ENCODE peak calls at places on chromosomes 2 and 18, in four cellular contexts. R is astrocyte of the spinal cord, L is AG09309, K is heart left ventricle. E is an unnamed sample.

GRCh38 chr2:209239585-209239938 is 184.3 kb upstream of the MAP2 start:
- DNase-seq in R (no peak), K (no peak), L (no peak), E (no peak)

GRCh38 chr2:170596576-170596975 is 118.6 kb upstream of the SP5 start:
- DNase-seq in R (no peak), K (no peak), L (no peak), E (no peak)

GRCh38 chr2:175633227-175633626 is 368.8 kb downstream of the LNPK start:
- DNase-seq in L (no peak), K (no peak), R (no peak), E (no peak)

GRCh38 chr2:155485141-155485842 is 786.8 kb downstream of the KCNJ3 start:
- DNase-seq in K (no peak), L (no peak), R (no peak), E (no peak)

GRCh38 chr2:130986890-130987493 is 106.3 kb downstream of the FAM168B start:
- DNase-seq in R (no peak), K (no peak), L (no peak), E (no peak)

GRCh38 chr2:191176801-191177438 is 26.1 kb upstream of the STAT4 start:
- DNase-seq in K (no peak), R (no peak), L (no peak), E (no peak)

GRCh38 chr2:39666489-39667141 is 898 bp downstream of the TMEM178A start:
- DNase-seq in K (no peak), R (no peak), L (no peak), E (no peak)

GRCh38 chr2:177717831-177718618 is 325.5 kb downstream of the AGPS start:
- DNase-seq in R (no peak), L (no peak), K (no peak), E (no peak)

GRCh38 chr2:792687-793086 is 115.5 kb upstream of the TMEM18 start:
- DNase-seq in L (no peak), R (no peak), K (no peak), E (no peak)

GRCh38 chr2:3340144-3340543 is 37.5 kb downstream of the EIPR1 start:
- DNase-seq in K (no peak), L (no peak), R (no peak), E (no peak)

GRCh38 chr2:228599297-228599696 is 417.8 kb upstream of the SPHKAP start:
- DNase-seq in R (no peak), L (no peak), K (no peak), E (no peak)

GRCh38 chr18:45562567-45563479 is 52.5 kb upstream of the SLC14A2 start:
- DNase-seq in R (no peak), L (no peak), K (peak; percentile 76), E (no peak)

GRCh38 chr18:75525331-75525730 is 97.8 kb upstream of the SMIM21 start:
- DNase-seq in L (no peak), R (no peak), K (no peak), E (no peak)

GRCh38 chr2:229921101-229921891 is 513 bp downstream of the TRIP12 start:
- DNase-seq in R (peak; percentile 42), L (peak; percentile 28), K (peak; percentile 76), E (peak; percentile 74)

GRCh38 chr2:238106698-238107524 is 6.8 kb downstream of the ESPNL start:
- DNase-seq in K (peak; percentile 51), L (no peak), R (no peak), E (peak; percentile 38)
- TF ChIP-seq CTCF in K (no peak), L (peak; percentile 7), R (peak; percentile 13), E (peak; percentile 31)

GRCh38 chr2:27154990-27155615 is 6.3 kb downstream of the TCF23 start:
- DNase-seq in K (no peak), L (no peak), R (no peak), E (no peak)

GRCh38 chr2:27162151-27163121 is 13.6 kb downstream of the TCF23 start:
- DNase-seq in R (no peak), L (no peak), K (no peak), E (no peak)

GRCh38 chr2:27156739-27157475 is 8.1 kb downstream of the TCF23 start:
- DNase-seq in K (no peak), L (no peak), R (no peak), E (no peak)

GRCh38 chr2:27159271-27159670 is 10.5 kb downstream of the TCF23 start:
- DNase-seq in L (no peak), K (no peak), R (no peak), E (no peak)

DNA sequence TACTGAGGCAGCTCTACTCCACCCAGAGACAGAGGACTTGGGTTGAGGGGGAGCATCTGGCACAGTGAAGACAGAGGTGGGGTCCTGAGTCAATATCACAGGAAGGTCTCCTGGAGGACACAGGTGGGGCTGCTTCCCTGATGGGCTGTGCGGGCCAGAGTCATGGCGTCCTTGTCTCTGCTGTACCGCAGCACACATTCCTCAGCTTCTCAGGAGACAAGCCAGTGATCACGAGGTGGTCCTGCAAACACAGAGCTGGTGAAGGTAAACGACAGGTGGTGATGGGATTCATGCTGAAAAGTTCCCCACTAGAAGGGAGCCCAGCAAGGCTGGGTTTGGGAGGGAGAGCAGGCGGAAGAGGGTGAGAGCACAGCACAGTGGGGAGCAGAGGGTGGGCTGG is 9.7 kb downstream of the TCF23 start:
- DNase-seq in L (no peak), R (no peak), K (no peak), E (no peak)
- TF ChIP-seq CTCF in L (no peak), R (no peak), K (no peak), E (no peak)

GRCh38 chr2:55879976-55880375 is 43.6 kb downstream of the EFEMP1 start:
- DNase-seq in L (no peak), K (no peak), R (no peak), E (no peak)
- TF ChIP-seq CTCF in L (no peak), K (no peak), R (no peak), E (no peak)

GRCh38 chr2:173715483-173715882 is 249.7 kb downstream of the SP3 start:
- DNase-seq in K (no peak), R (peak; percentile 15), L (no peak), E (no peak)

GRCh38 chr2:173716458-173717052 is 248.6 kb downstream of the SP3 start:
- DNase-seq in K (no peak), L (no peak), R (peak; percentile 13), E (no peak)

GRCh38 chr2:173719471-173719870 is 245.7 kb downstream of the SP3 start:
- DNase-seq in L (no peak), K (no peak), R (no peak), E (no peak)

GRCh38 chr2:173720310-173720709 is 244.9 kb downstream of the SP3 start:
- DNase-seq in K (no peak), L (no peak), R (peak; percentile 22), E (no peak)
- TF ChIP-seq CTCF in K (no peak), L (peak; percentile 18), R (peak; percentile 19), E (no peak)

DNA sequence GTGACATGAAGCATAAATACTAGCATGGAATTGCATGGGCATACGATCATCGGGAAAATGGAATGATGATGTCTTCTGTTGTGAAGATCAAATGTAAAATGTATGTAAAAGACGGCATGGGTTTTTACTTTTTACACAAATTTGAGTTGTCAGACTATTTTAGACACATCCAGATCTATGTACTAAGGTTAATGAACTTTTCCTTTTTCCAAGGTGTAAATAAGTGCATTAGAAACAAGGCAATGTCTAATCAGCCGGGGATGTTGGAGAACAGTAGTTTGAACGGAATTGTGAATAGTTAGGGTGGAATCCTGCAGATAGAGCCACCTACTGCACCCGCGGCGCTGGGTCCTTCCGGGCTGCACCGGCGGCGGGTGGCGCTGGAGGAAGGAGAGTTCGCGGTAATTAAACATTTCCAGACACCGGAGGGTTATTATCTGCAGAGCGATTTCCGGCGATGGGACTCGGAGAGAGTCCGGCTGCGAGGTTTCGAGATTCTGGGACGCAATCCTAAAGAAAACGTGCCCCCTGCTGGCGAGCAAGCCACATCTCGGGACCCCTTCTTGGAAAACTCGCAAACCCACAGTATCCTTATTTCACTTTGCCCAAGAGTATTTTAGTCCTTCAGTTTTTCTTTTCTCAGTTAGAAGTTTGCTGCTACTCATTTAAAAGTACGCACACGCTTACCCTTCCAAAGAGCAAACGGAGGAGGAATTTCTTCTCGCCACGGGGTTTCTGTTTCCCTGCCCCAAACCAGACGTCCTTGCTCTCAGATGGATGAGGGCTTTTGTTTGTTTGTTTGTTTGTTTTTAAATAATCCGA is 4.4 kb upstream of the OSR1 start:
- DNase-seq in K (peak; percentile 84), L (peak; percentile 67), R (peak; percentile 87), E (peak; percentile 71)
- TF ChIP-seq CTCF in K (peak; percentile 72), L (peak; percentile 78), R (peak; percentile 74), E (no peak)

GRCh38 chr2:184032983-184033382 is 565.3 kb upstream of the ZNF804A start:
- DNase-seq in L (no peak), R (no peak), K (no peak), E (no peak)

GRCh38 chr2:184026961-184027360 is 571.4 kb upstream of the ZNF804A start:
- DNase-seq in L (no peak), R (no peak), K (no peak), E (no peak)

GRCh38 chr2:184030978-184031377 is 567.4 kb upstream of the ZNF804A start:
- DNase-seq in K (no peak), R (no peak), L (no peak), E (no peak)

GRCh38 chr2:184030245-184030644 is 568.1 kb upstream of the ZNF804A start:
- DNase-seq in R (no peak), L (no peak), K (no peak), E (no peak)

GRCh38 chr2:184031402-184032147 is 566.8 kb upstream of the ZNF804A start:
- DNase-seq in R (no peak), L (no peak), K (no peak), E (no peak)
- TF ChIP-seq CTCF in R (no peak), L (no peak), K (no peak), E (no peak)

GRCh38 chr2:101823849-101824248 is 126.3 kb downstream of the MAP4K4 start:
- DNase-seq in L (no peak), R (peak; percentile 53), K (no peak), E (no peak)

GRCh38 chr2:101820519-101820918 is 123.0 kb downstream of the MAP4K4 start:
- DNase-seq in R (peak; percentile 76), L (no peak), K (no peak), E (peak; percentile 54)

GRCh38 chr2:101821059-101821805 is 123.7 kb downstream of the MAP4K4 start:
- DNase-seq in R (no peak), K (no peak), L (no peak), E (no peak)

GRCh38 chr2:101821828-101822458 is 124.4 kb downstream of the MAP4K4 start:
- DNase-seq in L (no peak), K (no peak), R (no peak), E (no peak)

GRCh38 chr2:101823347-101823791 is 125.9 kb downstream of the MAP4K4 start:
- DNase-seq in R (peak; percentile 82), K (no peak), L (no peak), E (peak; percentile 86)
- TF ChIP-seq CTCF in R (peak; percentile 74), K (peak; percentile 47), L (peak; percentile 71), E (peak; percentile 81)

DNA sequence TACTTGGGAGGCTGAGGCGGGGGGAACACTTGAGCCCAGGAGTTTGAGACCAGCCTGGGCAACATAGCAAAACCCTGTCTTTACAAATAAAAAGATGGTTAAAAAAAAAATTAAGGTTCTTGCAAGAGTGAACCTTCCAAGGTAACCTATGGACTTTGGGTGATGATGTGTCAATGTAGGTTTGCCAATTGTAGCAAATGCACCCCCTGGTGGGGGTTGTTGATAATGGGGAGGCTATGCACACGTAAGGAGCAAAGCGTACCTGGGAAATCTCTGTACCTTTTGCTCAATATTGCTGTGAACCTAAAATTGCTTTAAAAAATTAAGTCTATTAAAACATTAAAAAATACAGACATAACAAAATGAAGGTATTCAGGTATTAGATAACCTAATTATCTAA is 70.4 kb downstream of the CWC22 start:
- DNase-seq in R (no peak), L (no peak), K (no peak), E (peak; percentile 61)
- TF ChIP-seq CTCF in R (peak; percentile 53), L (peak; percentile 49), K (peak; percentile 11), E (peak; percentile 49)

E was measured in activated CD8-positive, alpha-beta T cell treated with anti-CD3 and anti-CD28 coated beads for 36 hours.